ENCODE peak calls at places on chromosomes 16 and 17, in seven cellular contexts. Q is IMR-90, O is PC-3, D is GM23248, A is hepatocyte, K is K562, B is H9. H is an unnamed sample.

GRCh38 chr16:57258910-57259475 is 13.9 kb downstream of the ARL2BP start:
- DNase-seq in B (no peak), O (no peak), A (no peak), Q (no peak), K (no peak), D (no peak), H (no peak)

GRCh38 chr16:57862698-57863433 is 60.6 kb upstream of the KIFC3 start:
- DNase-seq in Q (no peak), D (no peak), O (no peak), A (peak; percentile 73), K (no peak), B (peak; percentile 44), H (no peak)

GRCh38 chr17:56598471-56598870 is 5.0 kb downstream of the NOG start:
- DNase-seq in K (no peak), Q (peak; percentile 65), D (peak; percentile 54), O (peak; percentile 79), A (no peak), B (no peak), H (no peak)

GRCh38 chr17:83192161-83192788 is 112.9 kb downstream of the METRNL start:
- DNase-seq in Q (peak; percentile 50), D (peak; percentile 91), O (no peak), A (no peak), K (no peak), B (no peak), H (no peak)

GRCh38 chr17:1029196-1029911 is 32.4 kb downstream of the TIMM22 start:
- DNase-seq in O (no peak), K (no peak), Q (peak; percentile 73), A (no peak), D (peak; percentile 87), B (no peak), H (no peak)

GRCh38 chr17:6641374-6641818 is 536 bp downstream of the TXNDC17 start:
- DNase-seq in Q (no peak), B (no peak), K (no peak), O (peak; percentile 15), A (peak; percentile 50), D (peak; percentile 57), H (peak; percentile 39)

GRCh38 chr17:75102385-75102821 is 7.4 kb upstream of the ARMC7 start:
- DNase-seq in Q (no peak), K (no peak), D (no peak), B (peak; percentile 46), A (no peak), O (no peak), H (peak; percentile 78)

GRCh38 chr17:78997881-78998280 is 11.7 kb downstream of the CANT1 start:
- DNase-seq in B (no peak), D (no peak), O (no peak), K (no peak), A (no peak), Q (no peak), H (no peak)

GRCh38 chr17:18356624-18357023 is 6.7 kb downstream of the SHMT1 start:
- DNase-seq in O (no peak), Q (peak; percentile 50), B (no peak), D (peak; percentile 22), A (peak; percentile 30), K (no peak), H (no peak)

GRCh38 chr16:11224894-11225676 is 30.9 kb downstream of the SOCS1 start:
- DNase-seq in O (no peak), D (no peak), K (no peak), A (no peak), B (no peak), Q (peak; percentile 28), H (peak; percentile 86)

GRCh38 chr16:75256871-75257343 is 5.5 kb upstream of the BCAR1 start:
- DNase-seq in D (peak; percentile 86), A (peak; percentile 72), O (no peak), Q (peak; percentile 62), B (peak; percentile 69), K (peak; percentile 63), H (no peak)

GRCh38 chr16:54957403-54957802 is 26.7 kb downstream of the IRX5 start:
- DNase-seq in D (peak; percentile 35), Q (no peak), K (peak; percentile 74), A (peak; percentile 29), O (peak; percentile 38), B (peak; percentile 42), H (peak; percentile 70)

GRCh38 chr17:2106308-2106707 is 51.4 kb downstream of the HIC1 start:
- DNase-seq in K (no peak), B (no peak), D (no peak), Q (no peak), A (no peak), O (no peak), H (no peak)

GRCh38 chr16:27401768-27402568 is at the start of gene IL21R:
- DNase-seq in O (no peak), D (peak; percentile 92), Q (peak; percentile 61), B (no peak), K (peak; percentile 27), A (no peak), H (peak; percentile 87)
- H2AFZ ChIP-seq in O (no peak within 1 kb of the TSS), D (peak within 1 kb of the TSS; percentile 61), Q (peak within 1 kb of the TSS; percentile 81), B (no peak within 1 kb of the TSS), K (no peak within 1 kb of the TSS), A (no peak within 1 kb of the TSS), H (peak within 1 kb of the TSS; percentile 19)

GRCh38 chr16:80200079-80200478 is 340.7 kb upstream of the DYNLRB2 start:
- DNase-seq in A (no peak), B (no peak), D (no peak), K (no peak), Q (no peak), O (no peak), H (no peak)

GRCh38 chr16:80198265-80198994 is 342.4 kb upstream of the DYNLRB2 start:
- DNase-seq in A (no peak), O (peak; percentile 6), Q (peak; percentile 18), D (peak; percentile 33), K (no peak), B (no peak), H (no peak)

GRCh38 chr16:80199614-80200013 is 341.2 kb upstream of the DYNLRB2 start:
- DNase-seq in O (no peak), K (no peak), A (no peak), D (no peak), Q (no peak), B (no peak), H (no peak)

GRCh38 chr16:80198995-80199299 is 341.8 kb upstream of the DYNLRB2 start:
- DNase-seq in Q (peak; percentile 25), D (peak; percentile 65), A (no peak), B (no peak), K (no peak), O (no peak), H (no peak)

GRCh38 chr16:80197790-80198201 is 343.0 kb upstream of the DYNLRB2 start:
- DNase-seq in D (peak; percentile 89), A (no peak), B (no peak), O (peak; percentile 37), K (no peak), Q (peak; percentile 93), H (no peak)
- H3K4me2 ChIP-seq in D (peak overlapping the region; percentile 44), A (no peak overlapping the region), B (no peak overlapping the region), O (no peak overlapping the region), K (no peak overlapping the region), Q (peak overlapping the region; percentile 69), H (no peak overlapping the region)

GRCh38 chr17:77869041-77869595 is 89.4 kb upstream of the TNRC6C start:
- DNase-seq in B (no peak), Q (no peak), K (no peak), A (no peak), D (no peak), O (no peak), H (no peak)
- H2AFZ ChIP-seq in B (no peak overlapping the region), Q (no peak overlapping the region), K (no peak overlapping the region), A (no peak overlapping the region), D (no peak overlapping the region), O (no peak overlapping the region), H (peak overlapping the region; percentile 72)

DNA sequence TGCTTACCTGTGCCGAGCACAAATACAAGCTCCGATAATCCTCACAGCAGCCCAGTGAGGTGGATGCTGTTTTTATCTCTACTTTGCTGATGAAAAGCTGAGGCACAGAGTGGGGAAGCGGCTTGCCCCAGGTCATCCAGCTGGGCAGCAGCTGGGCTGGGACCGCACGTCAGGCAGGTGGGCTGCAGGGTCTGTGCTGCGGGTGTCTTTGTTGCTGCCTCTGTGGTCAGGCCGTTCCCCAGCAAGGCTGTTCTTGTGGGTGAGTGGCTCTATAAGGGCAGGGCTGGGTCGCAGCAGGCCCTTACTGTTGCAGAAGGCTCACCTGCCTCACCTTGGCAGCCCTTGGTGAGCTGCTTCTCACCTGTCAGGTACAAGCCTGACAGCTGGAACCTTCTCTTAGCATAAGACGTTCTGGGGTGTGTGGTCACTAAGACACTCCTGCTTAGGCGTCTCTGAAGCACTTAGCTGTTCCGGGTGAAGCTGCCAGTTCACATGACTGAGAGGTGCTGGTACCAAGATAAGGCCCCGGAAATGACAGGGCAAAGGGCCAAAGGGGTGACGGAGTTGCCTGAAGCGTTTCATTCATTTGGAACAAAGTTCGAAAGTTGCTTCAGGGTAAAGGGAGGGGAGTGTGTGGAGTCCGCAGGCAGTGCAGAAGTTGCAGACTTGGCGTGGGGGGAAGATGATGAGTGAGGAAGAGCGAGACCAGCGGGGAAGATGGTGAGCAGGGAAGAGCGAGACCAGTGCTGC is 17.4 kb downstream of the IRF8 start:
- DNase-seq in K (no peak), B (no peak), D (no peak), A (peak; percentile 78), O (peak; percentile 27), Q (no peak), H (no peak)
- H3K4me2 ChIP-seq in K (peak overlapping the region; percentile 2), B (no peak overlapping the region), D (no peak overlapping the region), A (peak overlapping the region; percentile 26), O (no peak overlapping the region), Q (no peak overlapping the region), H (no peak overlapping the region)

H was measured in OCI-LY7.